ENCODE peak calls at places on chromosomes 5 and 9, in ten cellular contexts. S is bronchial epithelial cell; J is stimulated activated CD4-positive, alpha-beta T cell treated with anti-CD3 and anti-CD28 coated beads, TNF-alpha, amount 100 ng/mL, for 1 hour; E is AG08396; D is EH; Y is NCI-H1105; V is heart left ventricle; T is NCI-H2029; M is ovary; A is SW480. K is an unnamed sample.

GRCh38 chr5:138647261-138647788 is 72.1 kb upstream of the HSPA9 start:
- DNase-seq in D (peak; percentile 40), E (no peak), V (no peak), Y (no peak), S (no peak), A (no peak), T (no peak), J (no peak), M (no peak), K (no peak)

GRCh38 chr5:143436871-143437270 is 33.4 kb upstream of the NR3C1 start:
- DNase-seq in E (no peak), J (no peak), A (no peak), T (no peak), S (peak; percentile 73), V (no peak), Y (no peak), M (no peak), D (no peak), K (no peak)

GRCh38 chr9:106893088-106893487 is 30.1 kb downstream of the ZNF462 start:
- DNase-seq in J (no peak), T (no peak), E (no peak), D (peak; percentile 78), V (no peak), Y (no peak), A (peak; percentile 66), S (peak; percentile 65), M (no peak), K (no peak)

GRCh38 chr5:159210306-159210722 is 961 bp upstream of the RNF145 start:
- DNase-seq in J (no peak), S (peak; percentile 83), E (no peak), A (peak; percentile 70), M (no peak), Y (no peak), V (no peak), D (no peak), T (no peak), K (no peak)

GRCh38 chr5:95392593-95393182 is 1.5 kb downstream of the FAM81B start:
- DNase-seq in V (no peak), Y (peak; percentile 6), S (peak; percentile 76), D (peak; percentile 2), A (peak; percentile 41), E (no peak), T (peak; percentile 82), J (no peak), M (no peak), K (no peak)

GRCh38 chr9:106753155-106753671 is 109.8 kb upstream of the ZNF462 start:
- DNase-seq in Y (no peak), V (no peak), J (no peak), T (no peak), M (no peak), E (no peak), D (no peak), A (no peak), S (no peak), K (peak; percentile 13)

GRCh38 chr5:20145240-20145639 is 157.2 kb upstream of the CDH18 start:
- DNase-seq in D (no peak), J (no peak), A (no peak), Y (no peak), E (no peak), M (no peak), V (no peak), S (peak; percentile 19), T (no peak), K (no peak)

GRCh38 chr9:122642226-122642625 is 15.2 kb downstream of the OR1B1 start:
- DNase-seq in M (no peak), S (peak; percentile 6), V (no peak), T (no peak), Y (no peak), J (no peak), A (no peak), E (peak; percentile 14), D (peak; percentile 20), K (no peak)

GRCh38 chr9:87570000-87570834 is 72.5 kb downstream of the DAPK1 start:
- DNase-seq in D (no peak), T (no peak), S (no peak), E (no peak), J (no peak), M (no peak), A (no peak), Y (no peak), V (no peak), K (no peak)

GRCh38 chr5:7745882-7746735 is 104.8 kb downstream of the CFAP90 start:
- DNase-seq in M (peak; percentile 71), D (peak; percentile 64), S (peak; percentile 63), A (peak; percentile 66), J (no peak), T (peak; percentile 38), E (peak; percentile 56), Y (peak; percentile 82), V (peak; percentile 36), K (peak; percentile 75)

GRCh38 chr5:96855041-96855872 is 21.0 kb upstream of the ERAP2 start:
- DNase-seq in Y (no peak), S (peak; percentile 50), J (no peak), V (no peak), T (no peak), E (peak; percentile 18), A (no peak), M (no peak), D (peak; percentile 21), K (no peak)